ENCODE peak calls at places on chromosomes 16 and 17, in seven cellular contexts. D is neuronal stem cell, W is MM.1S, G is IMR-90, I is GM23338, V is PC-3, Z is keratinocyte. Y is an unnamed sample.

GRCh38 chr17:3641717-3642486 is 5.3 kb downstream of the CTNS start:
- DNase-seq in V (no peak), D (no peak), G (no peak), W (no peak), Z (no peak), I (no peak), Y (no peak)

GRCh38 chr17:44105483-44105882 is 18.0 kb downstream of the HDAC5 start:
- DNase-seq in G (no peak), V (no peak), Z (no peak), D (no peak), W (no peak), I (no peak), Y (no peak)

GRCh38 chr17:21199311-21199710 is 14.7 kb downstream of the TMEM11 start:
- DNase-seq in W (no peak), G (no peak), I (peak; percentile 78), D (no peak), Z (no peak), V (peak; percentile 60), Y (peak; percentile 23)

GRCh38 chr17:17039911-17040310 is 2.3 kb upstream of the MPRIP start:
- DNase-seq in D (no peak), I (no peak), V (no peak), Z (no peak), W (no peak), G (no peak), Y (no peak)

GRCh38 chr16:8713635-8714097 is 39.2 kb downstream of the ABAT start:
- DNase-seq in I (no peak), W (no peak), V (no peak), D (no peak), Z (no peak), G (no peak), Y (peak; percentile 31)

GRCh38 chr17:61312406-61313295 is 87.0 kb upstream of the TBX2 start:
- DNase-seq in G (no peak), I (no peak), W (no peak), Z (no peak), D (no peak), V (no peak), Y (no peak)

GRCh38 chr16:47061204-47061603 is 82.5 kb downstream of the NETO2 start:
- DNase-seq in I (no peak), Z (no peak), G (no peak), D (no peak), W (no peak), V (no peak), Y (peak; percentile 59)

GRCh38 chr17:39979865-39980401 is 674 bp upstream of the PSMD3 start:
- DNase-seq in V (no peak), Z (peak; percentile 52), G (peak; percentile 19), I (peak; percentile 67), D (no peak), W (peak; percentile 24), Y (peak; percentile 67)

GRCh38 chr16:60217787-60218186 is 1483.7 kb upstream of the GOT2 start:
- DNase-seq in V (no peak), I (peak; percentile 46), G (no peak), Z (no peak), D (no peak), W (no peak), Y (no peak)

GRCh38 chr16:17078950-17079631 is 391.7 kb downstream of the XYLT1 start:
- DNase-seq in Z (no peak), W (no peak), G (no peak), V (no peak), D (no peak), I (peak; percentile 53), Y (no peak)

GRCh38 chr16:29763326-29763725 is 14.7 kb upstream of the ZG16 start:
- DNase-seq in I (no peak), G (no peak), W (no peak), Z (no peak), D (no peak), V (no peak), Y (no peak)

GRCh38 chr16:11418506-11418905 is 73.2 kb downstream of the RMI2 start:
- DNase-seq in Z (no peak), W (no peak), D (no peak), G (no peak), V (no peak), I (no peak), Y (no peak)

GRCh38 chr17:8109669-8110455 is 8.5 kb downstream of the ALOXE3 start:
- DNase-seq in I (peak; percentile 91), D (peak; percentile 44), V (peak; percentile 56), G (no peak), Z (no peak), W (peak; percentile 72), Y (peak; percentile 82)

GRCh38 chr16:12900599-12901203 is 697 bp upstream of the SHISA9 start:
- DNase-seq in Z (no peak), D (no peak), W (no peak), I (peak; percentile 53), V (no peak), G (no peak), Y (peak; percentile 38)

GRCh38 chr17:82492647-82493516 is 26.6 kb upstream of the FOXK2 start:
- DNase-seq in D (no peak), I (no peak), G (peak; percentile 76), Z (no peak), V (peak; percentile 82), W (no peak), Y (no peak)

GRCh38 chr16:65938083-65938482 is 428.4 kb upstream of the CDH5 start:
- DNase-seq in W (no peak), I (no peak), V (no peak), G (no peak), Z (no peak), D (no peak), Y (no peak)

GRCh38 chr17:31431795-31432658 is 40.6 kb downstream of the RAB11FIP4 start:
- DNase-seq in I (no peak), D (peak; percentile 73), Z (no peak), W (no peak), V (no peak), G (no peak), Y (peak; percentile 89)

GRCh38 chr17:64326420-64327054 is 63.5 kb upstream of the TEX2 start:
- DNase-seq in Z (no peak), W (no peak), V (peak; percentile 98), G (no peak), D (no peak), I (no peak), Y (no peak)

GRCh38 chr17:39623356-39623950 is 3.3 kb upstream of the PPP1R1B start:
- DNase-seq in D (peak; percentile 68), Z (no peak), V (peak; percentile 77), G (peak; percentile 36), W (peak; percentile 80), I (peak; percentile 87), Y (peak; percentile 78)

GRCh38 chr17:62092784-62093183 is 27.7 kb upstream of the MED13 start:
- DNase-seq in D (no peak), W (no peak), G (no peak), V (peak; percentile 21), Z (no peak), I (no peak), Y (no peak)

GRCh38 chr16:20944861-20945390 is 44.4 kb downstream of the LYRM1 start:
- DNase-seq in V (peak; percentile 25), D (no peak), W (peak; percentile 20), Z (no peak), G (peak; percentile 16), I (peak; percentile 16), Y (no peak)

GRCh38 chr16:20765732-20766131 is 1.9 kb downstream of the ACSM3 start:
- DNase-seq in D (no peak), W (no peak), G (no peak), V (no peak), I (no peak), Z (no peak), Y (no peak)

GRCh38 chr17:35716897-35717839 is 14.3 kb upstream of the RASL10B start:
- DNase-seq in Z (no peak), W (no peak), G (peak; percentile 9), V (no peak), D (no peak), I (no peak), Y (no peak)

GRCh38 chr17:1475321-1475854 is 17.1 kb downstream of the MYO1C start:
- DNase-seq in G (no peak), I (no peak), V (no peak), D (no peak), Z (no peak), W (no peak), Y (no peak)
- H3K4me2 ChIP-seq in G (no peak overlapping the region), I (no peak overlapping the region), V (no peak overlapping the region), D (no peak overlapping the region), Z (no peak overlapping the region), W (no peak overlapping the region), Y (no peak overlapping the region)

GRCh38 chr17:12421077-12421476 is 244.6 kb upstream of the MYOCD start:
- DNase-seq in G (no peak), D (no peak), Z (no peak), W (no peak), V (no peak), I (no peak), Y (no peak)

GRCh38 chr17:12421646-12422306 is 243.9 kb upstream of the MYOCD start:
- DNase-seq in D (no peak), W (no peak), I (no peak), G (peak; percentile 66), V (no peak), Z (no peak), Y (peak; percentile 7)

GRCh38 chr17:12422632-12423031 is 243.1 kb upstream of the MYOCD start:
- DNase-seq in G (no peak), D (no peak), V (no peak), I (no peak), W (no peak), Z (no peak), Y (no peak)
- H3K4me3 ChIP-seq in G (no peak overlapping the region), D (peak overlapping the region; percentile 51), V (no peak overlapping the region), I (no peak overlapping the region), W (no peak overlapping the region), Z (no peak overlapping the region), Y (no peak overlapping the region)

DNA sequence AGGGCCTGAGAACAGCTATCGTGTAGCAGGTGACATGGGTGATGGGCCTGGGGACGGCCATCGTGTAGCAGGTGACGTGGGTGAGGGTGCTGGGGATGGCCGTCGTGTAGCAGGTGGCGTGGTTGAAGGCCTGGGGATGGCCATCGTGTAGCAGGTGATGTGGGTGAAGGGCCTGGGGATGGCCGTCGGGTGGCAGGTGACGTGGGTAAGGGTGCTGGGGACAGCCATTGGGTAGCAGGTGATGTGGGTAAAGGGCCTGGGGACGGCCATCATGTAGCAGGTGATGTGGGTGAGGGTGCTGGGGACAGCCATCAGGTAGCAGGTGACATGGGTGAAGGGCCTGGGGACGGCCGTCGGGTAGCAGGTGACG is 15.5 kb downstream of the TPSD1 start:
- DNase-seq in G (no peak), I (no peak), W (no peak), D (no peak), V (no peak), Z (no peak), Y (no peak)
- H3K4me2 ChIP-seq in G (no peak overlapping the region), I (no peak overlapping the region), W (no peak overlapping the region), D (no peak overlapping the region), V (no peak overlapping the region), Z (no peak overlapping the region), Y (no peak overlapping the region)

DNA sequence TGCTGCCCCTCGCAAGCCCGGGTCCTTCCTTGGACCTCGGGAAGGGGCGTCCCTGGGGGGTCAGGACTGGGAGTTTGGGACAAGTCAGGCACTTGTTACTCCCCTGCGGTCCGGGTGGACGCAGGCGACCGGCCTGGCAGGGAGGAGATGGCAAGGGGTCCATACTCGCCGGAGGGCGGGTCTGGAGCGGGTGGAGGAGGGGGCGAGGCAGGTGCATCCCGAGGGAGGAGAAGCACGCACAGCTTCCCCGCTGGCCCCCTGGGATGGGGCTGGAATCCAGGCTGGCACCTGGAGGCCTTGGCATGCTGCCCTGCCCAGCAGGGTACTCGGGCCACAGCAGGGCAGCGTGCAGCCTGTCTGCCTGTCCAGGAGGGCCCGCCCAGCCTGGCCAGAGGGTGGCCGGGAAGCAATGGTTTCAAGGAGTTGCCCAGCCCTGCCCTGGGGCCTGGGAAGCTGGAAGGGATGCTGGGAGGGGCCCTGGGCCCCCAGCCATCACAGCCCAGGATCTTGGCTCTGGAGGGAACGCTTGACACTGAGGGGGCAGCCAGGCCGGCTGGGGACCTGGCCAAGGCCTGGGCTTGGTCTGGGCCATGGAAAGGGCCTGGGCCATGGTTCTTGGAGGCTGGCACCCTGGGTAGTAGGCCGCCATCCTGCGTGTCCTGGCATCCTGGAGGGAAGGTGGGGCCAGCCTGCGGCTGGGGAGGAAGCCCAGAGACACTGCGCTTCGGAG is 1.0 kb downstream of the GLIS2 start:
- DNase-seq in V (peak; percentile 57), D (no peak), G (no peak), I (no peak), W (no peak), Z (no peak), Y (no peak)
- H3K4me3 ChIP-seq in V (peak overlapping the region; percentile 75), D (peak overlapping the region; percentile 89), G (peak overlapping the region; percentile 74), I (peak overlapping the region; percentile 84), W (peak overlapping the region; percentile 10), Z (peak overlapping the region; percentile 47), Y (peak overlapping the region; percentile 98)